ENCODE peak calls at places on chromosomes 5 and 9, in seven cellular contexts. U is pons; O is stimulated activated CD4-positive, alpha-beta T cell treated with anti-CD3 and anti-CD28 coated beads, Interleukin-4, amount 100 ng/mL, for 4 hours; B is breast epithelium; W is NT2/D1; F is activated CD8-positive, alpha-beta memory T cell treated with anti-CD3 and anti-CD28 coated beads, Interleukin-2, amount 50 U/mL, for 4 hours; P is NCI-H1417. G is an unnamed sample.

GRCh38 chr9:27094640-27095039 is 14.4 kb upstream of the TEK start:
- DNase-seq in P (no peak), F (no peak), O (no peak), B (no peak), W (no peak), U (no peak), G (no peak)

GRCh38 chr9:134158753-134159392 is 5.5 kb downstream of the RNU6ATAC start:
- DNase-seq in B (no peak), O (no peak), F (no peak), U (no peak), P (peak; percentile 75), W (no peak), G (no peak)

GRCh38 chr5:68932830-68933434 is 160.9 kb upstream of the SLC30A5 start:
- DNase-seq in O (no peak), U (no peak), F (no peak), B (no peak), P (peak; percentile 7), W (no peak), G (no peak)

GRCh38 chr5:144697847-144698262 is 527.2 kb downstream of the KCTD16 start:
- DNase-seq in U (no peak), P (no peak), O (no peak), W (no peak), F (no peak), B (no peak), G (no peak)

GRCh38 chr9:87610200-87611155 is 112.8 kb downstream of the DAPK1 start:
- DNase-seq in P (no peak), F (no peak), U (no peak), O (no peak), W (no peak), B (no peak), G (no peak)

GRCh38 chr5:76493190-76493837 is 90.2 kb downstream of the IQGAP2 start:
- DNase-seq in U (no peak), W (no peak), B (no peak), P (no peak), F (no peak), O (no peak), G (no peak)

GRCh38 chr5:175840050-175840841 is 31.1 kb upstream of the CPLX2 start:
- DNase-seq in W (no peak), B (no peak), P (no peak), U (no peak), F (no peak), O (no peak), G (no peak)

GRCh38 chr5:53116597-53116996 is 7.0 kb upstream of the MOCS2 start:
- DNase-seq in O (no peak), U (no peak), P (no peak), W (no peak), F (no peak), B (no peak), G (no peak)

GRCh38 chr9:19464764-19465570 is 56.2 kb downstream of the ACER2 start:
- DNase-seq in U (peak; percentile 49), P (no peak), B (peak; percentile 30), O (peak; percentile 68), F (peak; percentile 70), W (peak; percentile 77), G (peak; percentile 72)

GRCh38 chr9:107899961-107900330 is 410.4 kb upstream of the KLF4 start:
- DNase-seq in F (no peak), P (no peak), O (no peak), U (no peak), W (no peak), B (no peak), G (no peak)

GRCh38 chr5:81778642-81779041 is 27.7 kb upstream of the SSBP2 start:
- DNase-seq in B (no peak), F (no peak), W (no peak), P (no peak), O (no peak), U (no peak), G (peak; percentile 49)

GRCh38 chr9:109101810-109102209 is 17.9 kb downstream of the TMEM245 start:
- DNase-seq in P (no peak), B (no peak), O (no peak), W (no peak), U (no peak), F (no peak), G (no peak)

GRCh38 chr9:8651830-8652229 is 852.3 kb upstream of the DMAC1 start:
- DNase-seq in U (peak; percentile 70), W (no peak), P (no peak), F (no peak), B (no peak), O (no peak), G (peak; percentile 44)

GRCh38 chr9:107605041-107605440 is 115.5 kb upstream of the KLF4 start:
- DNase-seq in F (no peak), P (no peak), B (no peak), W (no peak), O (no peak), U (no peak), G (no peak)

GRCh38 chr5:120415985-120416384 is 48.1 kb upstream of the PRR16 start:
- DNase-seq in P (no peak), O (no peak), U (no peak), F (no peak), W (no peak), B (no peak), G (no peak)

GRCh38 chr9:137974746-137975526 is 97.4 kb downstream of the CACNA1B start:
- DNase-seq in O (no peak), B (no peak), F (no peak), P (no peak), U (no peak), W (no peak), G (no peak)

GRCh38 chr5:110251366-110251765 is 475.1 kb downstream of the TMEM232 start:
- DNase-seq in U (no peak), O (no peak), F (no peak), P (no peak), B (no peak), W (no peak), G (no peak)

GRCh38 chr5:73818357-73818756 is 192.4 kb downstream of the ARHGEF28 start:
- DNase-seq in U (no peak), W (no peak), B (no peak), F (no peak), P (no peak), O (no peak), G (no peak)

GRCh38 chr9:127875306-127875966 is 2.0 kb downstream of the AK1 start:
- DNase-seq in W (no peak), U (no peak), O (no peak), P (no peak), B (no peak), F (no peak), G (no peak)

GRCh38 chr5:96893342-96893741 is 17.0 kb downstream of the ERAP2 start:
- DNase-seq in O (peak; percentile 20), U (no peak), B (no peak), W (peak; percentile 6), P (no peak), F (peak; percentile 25), G (no peak)

GRCh38 chr9:137550958-137551655 is 572 bp upstream of the MRPL41 start:
- DNase-seq in W (peak; percentile 86), B (no peak), F (no peak), O (no peak), P (peak; percentile 43), U (peak; percentile 37), G (no peak)

GRCh38 chr9:99822596-99823391 is 1.1 kb downstream of the NR4A3 start:
- DNase-seq in P (no peak), F (peak; percentile 63), W (no peak), B (no peak), O (peak; percentile 33), U (peak; percentile 34), G (peak; percentile 55)

G was measured in midbrain.